ENCODE peak calls at places on chromosomes 4 and X, in ten cellular contexts. P is PC-9, D is WERI-Rb-1, L is ascending aorta, W is fibroblast of the aortic adventitia, H is endothelial cell, M is foreskin keratinocyte, A is heart right ventricle, F is MCF 10A, I is tibial nerve. S is an unnamed sample.

GRCh38 chrX:45774961-45775360 is 574.3 kb upstream of the DIPK2B start:
- DNase-seq in P (no peak), D (no peak), L (no peak), W (peak; percentile 85), H (no peak), M (no peak), A (peak; percentile 25), F (peak; percentile 85), I (no peak), S (no peak)

GRCh38 chr4:8101213-8101781 is 57.3 kb downstream of the ABLIM2 start:
- DNase-seq in P (no peak), D (no peak), L (no peak), W (peak; percentile 7), H (no peak), M (peak; percentile 89), A (no peak), F (peak; percentile 99), I (peak; percentile 84), S (no peak)

GRCh38 chrX:94908171-94908570 is 1234.2 kb downstream of the FAM133A start:
- DNase-seq in P (no peak), D (no peak), L (no peak), W (no peak), H (no peak), M (no peak), A (peak; percentile 10), F (no peak), I (no peak), S (no peak)

GRCh38 chr4:17103231-17103630 is 204.8 kb upstream of the LDB2 start:
- DNase-seq in P (no peak), D (no peak), L (no peak), W (peak; percentile 84), H (no peak), M (no peak), A (no peak), F (no peak), I (no peak), S (no peak)

GRCh38 chr4:123744664-123745290 is 348.2 kb downstream of the SPRY1 start:
- DNase-seq in P (no peak), D (no peak), L (no peak), W (peak; percentile 85), H (no peak), M (no peak), A (no peak), F (no peak), I (no peak), S (no peak)

GRCh38 chrX:17067534-17067933 is 121.1 kb downstream of the REPS2 start:
- DNase-seq in P (no peak), D (no peak), L (no peak), W (no peak), H (no peak), M (no peak), A (no peak), F (no peak), I (no peak), S (no peak)

GRCh38 chr4:174023641-174024040 is 259.8 kb downstream of the FBXO8 start:
- DNase-seq in P (no peak), D (no peak), L (no peak), W (no peak), H (no peak), M (no peak), A (no peak), F (peak; percentile 9), I (no peak), S (no peak)

GRCh38 chrX:143455045-143455444 is 62.2 kb downstream of the SPANXN3 start:
- DNase-seq in P (no peak), D (no peak), L (no peak), W (no peak), H (no peak), M (no peak), A (peak; percentile 2), F (no peak), I (no peak), S (no peak)

GRCh38 chr4:169745291-169745690 is 12.5 kb downstream of the HPF1 start:
- DNase-seq in P (no peak), D (no peak), L (no peak), W (peak; percentile 62), H (no peak), M (no peak), A (no peak), F (peak; percentile 17), I (no peak), S (no peak)

GRCh38 chrX:14291626-14292025 is 237.7 kb upstream of the GLRA2 start:
- DNase-seq in P (no peak), D (no peak), L (no peak), W (no peak), H (no peak), M (no peak), A (no peak), F (no peak), I (no peak), S (no peak)
- TF ChIP-seq CTCF in P (no peak), D (no peak), L (no peak), W (no peak), H (no peak), M (no peak), A (no peak), F (no peak), I (no peak), S (no peak)

GRCh38 chr4:3747582-3747906 is 18.6 kb upstream of the ADRA2C start:
- DNase-seq in P (no peak), D (peak; percentile 39), L (no peak), W (no peak), H (peak; percentile 67), M (no peak), A (no peak), F (no peak), I (no peak), S (no peak)
- TF ChIP-seq CTCF in P (no peak), D (peak; percentile 72), L (peak; percentile 37), W (peak; percentile 35), H (peak; percentile 33), M (no peak), A (no peak), F (peak; percentile 24), I (no peak), S (peak; percentile 41)

DNA sequence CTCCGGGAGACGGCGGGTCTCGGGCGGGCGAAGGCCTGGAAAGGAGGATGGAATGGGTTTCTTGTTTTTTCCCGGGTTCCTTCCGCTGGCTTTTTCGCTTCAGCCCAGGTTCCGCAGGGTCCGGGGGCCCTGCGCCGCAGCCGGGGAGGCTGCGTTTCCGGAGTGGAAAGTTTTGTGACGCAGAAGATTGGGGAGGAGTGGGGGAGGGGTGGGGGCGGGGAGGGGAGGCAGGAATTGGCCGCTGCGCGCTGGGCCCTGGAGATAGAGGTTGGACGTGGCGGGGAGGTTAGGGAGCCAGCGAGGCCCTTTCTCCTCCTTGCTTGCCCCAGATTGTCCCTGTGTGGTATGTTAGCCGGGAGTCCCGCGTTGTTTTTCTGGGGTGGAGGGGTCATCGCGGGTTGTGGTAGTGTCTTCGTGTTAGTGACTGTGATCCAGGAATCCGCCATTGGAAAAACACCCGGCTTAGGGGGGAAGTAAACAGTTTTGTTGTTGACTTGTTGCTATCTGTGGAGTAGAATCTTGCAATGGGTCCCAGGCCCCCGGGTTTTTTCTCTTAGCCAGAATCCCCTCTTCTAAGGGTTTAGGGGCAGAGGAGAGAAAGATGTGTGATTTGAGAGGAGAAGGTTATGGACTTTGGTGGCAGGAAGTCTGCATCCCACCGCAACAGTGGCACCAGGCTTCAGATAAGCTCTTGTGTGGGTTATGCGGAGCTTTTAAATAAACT is 1.1 kb downstream of the DDX3X start:
- DNase-seq in P (no peak), D (peak; percentile 48), L (peak; percentile 27), W (peak; percentile 70), H (peak; percentile 59), M (no peak), A (peak; percentile 64), F (peak; percentile 67), I (peak; percentile 39), S (no peak)
- TF ChIP-seq CTCF in P (no peak), D (no peak), L (no peak), W (no peak), H (no peak), M (no peak), A (no peak), F (no peak), I (no peak), S (no peak)

GRCh38 chrX:142251202-142251601 is 46.1 kb upstream of the MAGEC2 start:
- DNase-seq in P (no peak), D (no peak), L (no peak), W (no peak), H (no peak), M (no peak), A (no peak), F (peak; percentile 16), I (no peak), S (no peak)

GRCh38 chrX:142251665-142252064 is 46.6 kb upstream of the MAGEC2 start:
- DNase-seq in P (no peak), D (no peak), L (no peak), W (no peak), H (no peak), M (no peak), A (no peak), F (peak; percentile 36), I (no peak), S (no peak)

GRCh38 chrX:142249721-142250120 is 44.6 kb upstream of the MAGEC2 start:
- DNase-seq in P (no peak), D (no peak), L (no peak), W (no peak), H (no peak), M (no peak), A (no peak), F (peak; percentile 48), I (no peak), S (no peak)

GRCh38 chrX:142244568-142244967 is 39.5 kb upstream of the MAGEC2 start:
- DNase-seq in P (no peak), D (no peak), L (no peak), W (no peak), H (no peak), M (no peak), A (no peak), F (no peak), I (no peak), S (no peak)

DNA sequence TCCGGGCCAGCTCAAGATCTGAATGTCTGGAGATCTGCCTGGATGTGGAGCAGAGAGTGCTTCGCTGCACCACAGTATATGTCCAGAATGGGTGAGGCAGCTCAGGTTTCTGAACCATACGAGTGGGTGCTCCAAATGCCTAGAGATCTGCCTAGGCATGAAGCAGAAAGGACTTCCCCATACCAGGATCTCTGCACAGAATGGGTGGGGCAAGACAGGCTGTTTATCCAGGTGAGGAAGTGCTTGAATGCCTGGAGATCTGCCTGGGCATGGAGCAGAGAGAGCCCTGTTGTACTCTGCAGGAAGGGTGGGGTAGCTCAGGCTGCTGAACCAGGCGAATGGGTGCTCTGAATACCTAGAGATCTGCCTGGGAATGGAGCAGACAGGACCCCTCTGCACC is 45.4 kb upstream of the MAGEC2 start:
- DNase-seq in P (no peak), D (no peak), L (no peak), W (no peak), H (no peak), M (peak; percentile 78), A (no peak), F (peak; percentile 58), I (no peak), S (no peak)
- TF ChIP-seq CTCF in P (no peak), D (no peak), L (no peak), W (no peak), H (no peak), M (no peak), A (no peak), F (no peak), I (no peak), S (no peak)

GRCh38 chr4:168641811-168642140 is 144.9 kb downstream of the PALLD start:
- DNase-seq in P (no peak), D (no peak), L (no peak), W (no peak), H (no peak), M (no peak), A (no peak), F (no peak), I (no peak), S (no peak)
- TF ChIP-seq CTCF in P (no peak), D (no peak), L (no peak), W (no peak), H (no peak), M (no peak), A (no peak), F (no peak), I (no peak), S (no peak)